ENCODE peak calls at places on chromosomes 6 and 20, in five cellular contexts. H, D, S, J and P are unnamed samples. For H3K4me1 and H3K27me3, the result is how much of the 10 kb centered on the place peaks cover.

GRCh38 chr20:12166053-12166717 is 248.5 kb downstream of the BTBD3 start:
- DNase-seq in H (peak), D (peak), S (no peak), J (peak), P (no peak)

GRCh38 chr6:49713346-49713745 is at the start of gene CRISP2:
- DNase-seq in H (no peak), D (no peak), S (no peak), J (no peak), P (no peak)

GRCh38 chr6:32967151-32968091 is 973 bp upstream of the BRD2 start:
- DNase-seq in H (no peak), D (peak), S (peak), J (peak), P (peak)

GRCh38 chr6:17999430-17999829 is 12.0 kb upstream of the KIF13A start:
- DNase-seq in H (no peak), D (no peak), S (no peak), J (no peak), P (no peak)

GRCh38 chr6:33192671-33193602 is 670 bp upstream of the COL11A2 start:
- DNase-seq in H (no peak), D (peak), S (peak), J (no peak), P (no peak)

GRCh38 chr6:4402477-4402976 is 267.2 kb upstream of the ECI2 start:
- DNase-seq in H (no peak), D (peak), S (no peak), J (peak), P (no peak)

GRCh38 chr6:101086473-101086872 is 205.3 kb upstream of the ASCC3 start:
- DNase-seq in H (no peak), D (no peak), S (no peak), J (no peak), P (no peak)

GRCh38 chr6:83160167-83160566 is 32.9 kb downstream of the PGM3 start:
- DNase-seq in H (no peak), D (no peak), S (no peak), J (no peak), P (no peak)

GRCh38 chr20:50813801-50814200 is 18.9 kb downstream of the BCAS4 start:
- DNase-seq in H (no peak), D (no peak), S (no peak), J (no peak), P (no peak)

GRCh38 chr6:5143625-5144311 is 58.6 kb downstream of the PPP1R3G start:
- DNase-seq in H (peak), D (peak), S (peak), J (peak), P (peak)

GRCh38 chr20:16428112-16428511 is 145.1 kb downstream of the KIF16B start:
- DNase-seq in H (no peak), D (no peak), S (no peak), J (no peak), P (no peak)

GRCh38 chr20:6768228-6769185 is 1.0 kb downstream of the BMP2 start:
- DNase-seq in H (peak), D (peak), S (no peak), J (peak), P (peak)

GRCh38 chr20:57224641-57225138 is 41.8 kb downstream of the BMP7 start:
- DNase-seq in H (no peak), D (no peak), S (no peak), J (no peak), P (no peak)

GRCh38 chr6:18277181-18278006 is 13.1 kb upstream of the DEK start:
- DNase-seq in H (no peak), D (no peak), S (no peak), J (no peak), P (no peak)

GRCh38 chr6:108468346-108468745 is 92.4 kb upstream of the FOXO3 start:
- DNase-seq in H (no peak), D (no peak), S (no peak), J (no peak), P (no peak)

GRCh38 chr6:125314019-125314581 is 12.3 kb upstream of the HDDC2 start:
- DNase-seq in H (peak), D (peak), S (peak), J (peak), P (peak)

GRCh38 chr6:7073810-7074525 is 33.8 kb upstream of the RREB1 start:
- DNase-seq in H (no peak), D (no peak), S (peak), J (no peak), P (no peak)

GRCh38 chr6:2712102-2712501 is 38.6 kb downstream of the MYLK4 start:
- DNase-seq in H (no peak), D (no peak), S (no peak), J (no peak), P (no peak)

GRCh38 chr6:32170294-32170693 is 5.6 kb downstream of the AGPAT1 start:
- DNase-seq in H (no peak), D (no peak), S (no peak), J (no peak), P (no peak)

GRCh38 chr6:3913077-3913957 is 64.1 kb downstream of the FAM50B start:
- DNase-seq in H (peak), D (peak), S (no peak), J (peak), P (peak)

DNA sequence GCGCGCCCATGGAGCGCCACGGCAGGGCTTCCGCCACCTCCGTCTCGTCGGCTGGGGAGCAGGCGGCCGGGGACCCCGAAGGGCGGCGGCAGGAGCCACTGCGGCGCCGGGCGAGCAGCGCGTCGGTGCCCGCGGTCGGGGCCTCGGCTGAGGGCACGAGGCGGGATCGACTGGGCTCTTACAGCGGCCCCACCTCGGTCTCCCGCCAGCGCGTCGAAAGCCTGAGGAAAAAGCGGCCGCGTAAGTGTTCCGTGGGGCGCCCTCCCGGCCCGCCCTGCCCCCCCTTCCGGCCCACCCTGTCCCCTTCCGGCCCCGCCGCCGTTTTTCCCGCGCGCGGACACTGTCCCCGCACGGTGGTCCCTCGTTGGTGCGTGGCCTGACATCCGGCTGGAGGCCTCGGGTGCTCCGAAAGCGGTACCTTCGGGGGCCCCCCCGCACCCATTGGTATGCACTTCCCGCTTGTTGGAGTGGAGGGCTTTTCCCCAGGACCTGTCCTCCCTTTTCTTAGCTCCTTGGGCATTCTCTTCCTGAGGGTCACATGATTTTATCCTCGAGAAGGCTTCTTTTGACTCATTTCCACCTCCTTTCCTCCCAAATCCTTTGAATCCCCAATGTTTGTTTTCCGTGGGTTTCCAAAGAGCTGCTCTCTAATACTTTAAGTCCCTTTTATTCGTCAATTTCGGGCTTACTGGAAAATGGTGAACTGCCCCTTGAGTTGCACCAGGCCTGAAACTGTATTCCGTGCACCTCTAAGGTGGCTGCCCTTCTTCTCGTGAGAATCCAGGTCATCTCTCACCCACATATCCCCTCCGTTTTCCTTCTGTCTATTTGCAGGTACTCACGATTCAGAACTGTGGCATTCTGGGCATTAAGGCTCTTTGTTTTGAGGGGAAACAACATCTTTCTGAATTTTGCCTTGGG is 562 bp downstream of the PANK2 start:
- DNase-seq in H (peak), D (no peak), S (peak), J (no peak), P (peak)
- H3K4me1 ChIP-seq in H (under half), D (under half), S (under half), J (under half), P (under half)

GRCh38 chr6:113854531-113855499 is 2.3 kb upstream of the MARCKS start:
- DNase-seq in H (peak), D (peak), S (peak), J (peak), P (peak)
- H3K27me3 ChIP-seq in H (under half), D (under half), S (under half), J (under half), P (under half)

DNA sequence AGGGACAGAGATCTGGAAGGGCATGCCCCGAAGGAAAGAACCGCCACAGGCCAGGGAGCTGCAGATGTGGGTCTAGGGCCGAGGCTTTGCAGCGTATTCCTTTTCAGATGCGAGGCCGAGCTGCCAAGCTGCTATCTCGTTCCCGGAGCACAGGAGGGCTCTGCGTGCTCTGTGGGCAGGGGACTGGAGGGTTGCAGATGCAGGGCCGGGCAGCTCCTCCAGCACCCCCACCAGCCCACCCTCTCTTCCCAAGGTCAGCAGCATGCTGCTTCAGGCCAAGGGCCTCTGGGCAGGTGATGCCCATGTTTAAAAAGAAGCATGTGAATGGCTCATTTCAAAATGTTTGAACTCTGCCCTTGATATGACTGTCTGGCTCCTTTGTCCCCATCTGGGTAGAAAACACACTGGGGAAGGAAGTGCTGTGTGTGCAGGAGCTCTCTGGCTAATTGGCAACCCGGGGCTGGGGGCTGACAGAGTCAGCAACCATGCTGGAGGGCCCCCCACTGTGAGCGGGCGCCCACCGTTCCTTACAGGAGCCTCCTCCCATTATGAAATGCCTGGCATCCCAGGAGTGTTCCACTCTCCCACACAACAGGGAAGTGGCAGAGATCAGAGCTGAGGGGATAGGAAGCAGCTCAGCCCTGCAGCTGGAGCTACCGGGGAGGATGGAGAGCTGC is 353.4 kb downstream of the ZFAND3 start:
- DNase-seq in H (no peak), D (no peak), S (no peak), J (no peak), P (no peak)
- H3K4me1 ChIP-seq in H (under half), D (under half), S (under half), J (under half), P (under half)

GRCh38 chr20:9572690-9573089 is 58.3 kb downstream of the LAMP5 start:
- DNase-seq in H (no peak), D (no peak), S (no peak), J (no peak), P (no peak)
- H3K27me3 ChIP-seq in H (under half), D (under half), S (under half), J (under half), P (under half)

GRCh38 chr20:59608871-59609270 is 4.5 kb downstream of the PHACTR3 start:
- DNase-seq in H (no peak), D (no peak), S (no peak), J (no peak), P (no peak)
- H3K4me1 ChIP-seq in H (under half), D (under half), S (under half), J (under half), P (under half)

GRCh38 chr20:2745060-2745910 is 52.7 kb downstream of the EBF4 start:
- DNase-seq in H (peak), D (no peak), S (no peak), J (no peak), P (no peak)
- H3K27me3 ChIP-seq in H (under half), D (half or more), S (under half), J (under half), P (under half)

GRCh38 chr6:37241131-37241530 is 16.4 kb upstream of the TBC1D22B start:
- DNase-seq in H (no peak), D (no peak), S (no peak), J (no peak), P (no peak)
- H3K4me1 ChIP-seq in H (under half), D (under half), S (under half), J (under half), P (under half)

GRCh38 chr6:26588965-26589364 is 7.8 kb upstream of the ABT1 start:
- DNase-seq in H (no peak), D (no peak), S (no peak), J (no peak), P (no peak)
- H3K27me3 ChIP-seq in H (under half), D (under half), S (under half), J (under half), P (under half)

GRCh38 chr6:87919001-87919400 is 128.6 kb upstream of the SPACA1 start:
- DNase-seq in H (no peak), D (no peak), S (no peak), J (no peak), P (no peak)
- H3K4me1 ChIP-seq in H (under half), D (under half), S (under half), J (under half), P (under half)